ENCODE peak calls at places on chromosome 7, in four cellular contexts. One of them, this sample, is unnamed.

GRCh38 chr7:133478591-133479135 is 225.8 kb downstream of the EXOC4 start:
- DNase-seq in NCI-H345: peak
- DNase-seq in activated CD8-positive, alpha-beta T cell treated with anti-CD3 and anti-CD28 coated beads for 36 hours: no peak
- DNase-seq in WERI-Rb-1: no peak
- DNase-seq in this sample: peak

GRCh38 chr7:40977533-40977932 is 725.4 kb downstream of the INHBA start:
- DNase-seq in NCI-H345: no peak
- DNase-seq in activated CD8-positive, alpha-beta T cell treated with anti-CD3 and anti-CD28 coated beads for 36 hours: no peak
- DNase-seq in WERI-Rb-1: no peak
- DNase-seq in this sample: no peak

GRCh38 chr7:74718336-74718735 is 55.5 kb upstream of the NCF1 start:
- DNase-seq in NCI-H345: no peak
- DNase-seq in activated CD8-positive, alpha-beta T cell treated with anti-CD3 and anti-CD28 coated beads for 36 hours: no peak
- DNase-seq in WERI-Rb-1: no peak
- DNase-seq in this sample: no peak

GRCh38 chr7:131653418-131654248 is 97.2 kb upstream of the PODXL start:
- DNase-seq in NCI-H345: no peak
- DNase-seq in activated CD8-positive, alpha-beta T cell treated with anti-CD3 and anti-CD28 coated beads for 36 hours: no peak
- DNase-seq in WERI-Rb-1: no peak
- DNase-seq in this sample: no peak

GRCh38 chr7:51261950-51262795 is 54.4 kb downstream of the COBL start:
- DNase-seq in NCI-H345: peak
- DNase-seq in activated CD8-positive, alpha-beta T cell treated with anti-CD3 and anti-CD28 coated beads for 36 hours: no peak
- DNase-seq in WERI-Rb-1: no peak
- DNase-seq in this sample: peak

GRCh38 chr7:105654095-105654686 is 72.9 kb upstream of the EFCAB10 start:
- DNase-seq in NCI-H345: no peak
- DNase-seq in activated CD8-positive, alpha-beta T cell treated with anti-CD3 and anti-CD28 coated beads for 36 hours: no peak
- DNase-seq in WERI-Rb-1: no peak
- DNase-seq in this sample: no peak

GRCh38 chr7:138980575-138981285 is 459 bp downstream of the KIAA1549 start:
- DNase-seq in NCI-H345: peak
- DNase-seq in activated CD8-positive, alpha-beta T cell treated with anti-CD3 and anti-CD28 coated beads for 36 hours: peak
- DNase-seq in WERI-Rb-1: peak
- DNase-seq in this sample: no peak

GRCh38 chr7:107891619-107892366 is 810 bp downstream of the DLD start:
- DNase-seq in NCI-H345: no peak
- DNase-seq in activated CD8-positive, alpha-beta T cell treated with anti-CD3 and anti-CD28 coated beads for 36 hours: peak
- DNase-seq in WERI-Rb-1: no peak
- DNase-seq in this sample: no peak

GRCh38 chr7:120802751-120803150 is 55.2 kb downstream of the TSPAN12 start:
- DNase-seq in NCI-H345: no peak
- DNase-seq in activated CD8-positive, alpha-beta T cell treated with anti-CD3 and anti-CD28 coated beads for 36 hours: no peak
- DNase-seq in WERI-Rb-1: no peak
- DNase-seq in this sample: no peak

GRCh38 chr7:151060113-151060415 is 675 bp downstream of the SLC4A2 start:
- DNase-seq in NCI-H345: no peak
- DNase-seq in activated CD8-positive, alpha-beta T cell treated with anti-CD3 and anti-CD28 coated beads for 36 hours: no peak
- DNase-seq in WERI-Rb-1: no peak
- DNase-seq in this sample: no peak

GRCh38 chr7:98222533-98223195 is 11.4 kb downstream of the BHLHA15 start:
- DNase-seq in NCI-H345: no peak
- DNase-seq in activated CD8-positive, alpha-beta T cell treated with anti-CD3 and anti-CD28 coated beads for 36 hours: no peak
- DNase-seq in WERI-Rb-1: no peak
- DNase-seq in this sample: no peak

GRCh38 chr7:75993689-75994387 is 557 bp downstream of the TMEM120A start:
- DNase-seq in NCI-H345: no peak
- DNase-seq in activated CD8-positive, alpha-beta T cell treated with anti-CD3 and anti-CD28 coated beads for 36 hours: peak
- DNase-seq in WERI-Rb-1: peak
- DNase-seq in this sample: no peak

GRCh38 chr7:47600199-47601118 is 18.5 kb upstream of the TNS3 start:
- DNase-seq in NCI-H345: no peak
- DNase-seq in activated CD8-positive, alpha-beta T cell treated with anti-CD3 and anti-CD28 coated beads for 36 hours: no peak
- DNase-seq in WERI-Rb-1: no peak
- DNase-seq in this sample: no peak

GRCh38 chr7:122885583-122886356 is 490 bp downstream of the CADPS2 start:
- DNase-seq in NCI-H345: peak
- DNase-seq in activated CD8-positive, alpha-beta T cell treated with anti-CD3 and anti-CD28 coated beads for 36 hours: no peak
- DNase-seq in WERI-Rb-1: peak
- DNase-seq in this sample: no peak

GRCh38 chr7:67620216-67620933 is 623.7 kb downstream of the TYW1 start:
- DNase-seq in NCI-H345: no peak
- DNase-seq in activated CD8-positive, alpha-beta T cell treated with anti-CD3 and anti-CD28 coated beads for 36 hours: no peak
- DNase-seq in WERI-Rb-1: no peak
- DNase-seq in this sample: no peak

GRCh38 chr7:101857358-101857794 is 40.0 kb downstream of the CUX1 start:
- DNase-seq in NCI-H345: no peak
- DNase-seq in activated CD8-positive, alpha-beta T cell treated with anti-CD3 and anti-CD28 coated beads for 36 hours: peak
- DNase-seq in WERI-Rb-1: no peak
- DNase-seq in this sample: no peak

GRCh38 chr7:69062020-69062760 is 536.1 kb upstream of the AUTS2 start:
- DNase-seq in NCI-H345: no peak
- DNase-seq in activated CD8-positive, alpha-beta T cell treated with anti-CD3 and anti-CD28 coated beads for 36 hours: no peak
- DNase-seq in WERI-Rb-1: no peak
- DNase-seq in this sample: no peak

GRCh38 chr7:122546496-122546895 is 152.4 kb downstream of the RNF133 start:
- DNase-seq in NCI-H345: no peak
- DNase-seq in activated CD8-positive, alpha-beta T cell treated with anti-CD3 and anti-CD28 coated beads for 36 hours: no peak
- DNase-seq in WERI-Rb-1: no peak
- DNase-seq in this sample: no peak

GRCh38 chr7:131845573-131846337 is 289.3 kb upstream of the PODXL start:
- DNase-seq in NCI-H345: no peak
- DNase-seq in activated CD8-positive, alpha-beta T cell treated with anti-CD3 and anti-CD28 coated beads for 36 hours: no peak
- DNase-seq in WERI-Rb-1: no peak
- DNase-seq in this sample: peak

GRCh38 chr7:7681936-7682329 is 36.5 kb downstream of the RPA3 start:
- DNase-seq in NCI-H345: no peak
- DNase-seq in activated CD8-positive, alpha-beta T cell treated with anti-CD3 and anti-CD28 coated beads for 36 hours: no peak
- DNase-seq in WERI-Rb-1: no peak
- DNase-seq in this sample: peak

GRCh38 chr7:122301858-122302745 is 2.4 kb downstream of the FEZF1 start:
- DNase-seq in NCI-H345: no peak
- DNase-seq in activated CD8-positive, alpha-beta T cell treated with anti-CD3 and anti-CD28 coated beads for 36 hours: no peak
- DNase-seq in WERI-Rb-1: no peak
- DNase-seq in this sample: no peak